ENCODE peak calls at places on chromosome 15, in four cellular contexts. U is GM12878, M is K562, E is SK-N-SH. Y is an unnamed sample.

GRCh38 chr15:90191795-90192494 is 9.2 kb upstream of the SEMA4B start:
- DNase-seq in U (peak), M (peak), E (peak), Y (no peak)

GRCh38 chr15:88542342-88542733 is 4.1 kb downstream of the DET1 start:
- DNase-seq in U (no peak), M (peak), E (no peak), Y (no peak)

GRCh38 chr15:33243393-33243792 is 48.9 kb upstream of the FMN1 start:
- DNase-seq in U (no peak), M (no peak), E (no peak), Y (no peak)

GRCh38 chr15:25055356-25056068 is 100.7 kb downstream of the SNRPN start:
- DNase-seq in U (no peak), M (no peak), E (no peak), Y (no peak)

GRCh38 chr15:94041731-94042130 is 189.6 kb upstream of the MCTP2 start:
- DNase-seq in U (no peak), M (no peak), E (no peak), Y (no peak)

GRCh38 chr15:84828433-84828908 is 11.3 kb downstream of the ALPK3 start:
- DNase-seq in U (no peak), M (no peak), E (no peak), Y (no peak)

GRCh38 chr15:41622901-41623300 is 37.3 kb upstream of the MGA start:
- DNase-seq in U (no peak), M (no peak), E (no peak), Y (no peak)

GRCh38 chr15:100516592-100517489 is 11.9 kb downstream of the CERS3 start:
- DNase-seq in U (no peak), M (no peak), E (no peak), Y (no peak)

DNA sequence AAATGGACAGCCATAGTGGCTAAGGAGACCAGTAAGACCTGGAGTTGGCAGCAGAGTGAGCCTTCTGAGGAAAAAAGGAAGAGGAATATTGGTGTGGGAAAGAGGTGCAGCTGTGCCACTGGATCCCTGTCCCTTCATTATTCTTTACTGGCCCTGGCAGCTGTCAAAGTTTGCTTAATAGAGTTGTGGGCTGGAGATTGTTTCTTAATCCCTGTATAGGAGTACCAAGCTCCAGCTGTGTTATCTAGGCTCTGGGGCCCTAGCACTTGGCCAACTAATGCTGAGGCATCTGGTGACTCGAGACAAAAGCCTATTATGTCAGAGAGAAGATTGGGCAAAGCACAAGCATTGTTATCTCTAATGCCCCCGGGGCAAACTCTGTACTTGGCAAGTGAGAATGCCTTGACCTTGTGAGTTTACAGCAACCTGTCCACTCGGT is 61.4 kb downstream of the ZNF609 start:
- DNase-seq in U (no peak), M (peak), E (peak), Y (no peak)
- TF ChIP-seq USF1 in U (no peak), M (no peak), E (no peak), Y (no peak)

GRCh38 chr15:51075364-51075763 is 19.3 kb downstream of the TNFAIP8L3 start:
- DNase-seq in U (no peak), M (no peak), E (no peak), Y (no peak)
- TF ChIP-seq USF1 in U (no peak), M (no peak), E (no peak), Y (no peak)

DNA sequence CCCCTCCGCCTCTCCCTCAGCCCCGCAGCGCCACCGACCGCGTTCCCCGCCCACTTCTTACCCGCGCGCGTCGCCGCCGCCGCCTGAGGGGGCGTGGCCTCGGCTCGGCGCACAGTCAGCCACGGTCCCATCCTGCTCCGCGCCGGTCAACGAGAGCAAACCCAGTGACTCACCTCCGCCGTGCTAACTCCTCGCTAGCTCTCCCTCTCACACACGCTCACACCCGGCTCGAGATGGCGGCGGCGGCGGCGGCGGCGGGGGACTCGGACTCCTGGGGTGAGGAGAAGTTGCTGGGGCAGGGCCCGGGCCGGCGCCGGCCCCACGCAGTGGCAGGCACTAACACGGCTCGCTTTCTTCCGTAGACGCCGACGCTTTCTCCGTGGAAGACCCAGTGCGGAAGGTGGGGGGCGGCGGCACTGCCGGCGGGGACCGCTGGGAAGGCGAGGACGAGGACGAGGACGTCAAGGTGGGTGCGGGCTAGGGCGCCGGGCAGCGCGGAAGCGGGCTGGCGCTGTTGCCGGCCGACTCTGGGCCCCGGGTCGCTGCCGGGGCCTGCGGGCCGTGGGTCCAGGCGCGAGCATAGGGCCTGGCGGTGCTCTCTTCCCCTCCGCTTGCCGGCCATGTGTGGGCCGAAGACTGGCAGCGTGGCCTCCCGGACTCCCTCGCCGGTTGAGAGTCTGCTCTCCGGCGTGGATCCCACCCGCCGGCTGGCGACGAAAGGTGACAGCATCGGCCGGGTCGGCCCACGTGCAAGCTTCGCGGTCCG is at the start of gene EIF3J:
- DNase-seq in U (peak), M (peak), E (peak), Y (peak)
- TF ChIP-seq USF1 in U (no peak), M (no peak), E (no peak), Y (peak)

DNA sequence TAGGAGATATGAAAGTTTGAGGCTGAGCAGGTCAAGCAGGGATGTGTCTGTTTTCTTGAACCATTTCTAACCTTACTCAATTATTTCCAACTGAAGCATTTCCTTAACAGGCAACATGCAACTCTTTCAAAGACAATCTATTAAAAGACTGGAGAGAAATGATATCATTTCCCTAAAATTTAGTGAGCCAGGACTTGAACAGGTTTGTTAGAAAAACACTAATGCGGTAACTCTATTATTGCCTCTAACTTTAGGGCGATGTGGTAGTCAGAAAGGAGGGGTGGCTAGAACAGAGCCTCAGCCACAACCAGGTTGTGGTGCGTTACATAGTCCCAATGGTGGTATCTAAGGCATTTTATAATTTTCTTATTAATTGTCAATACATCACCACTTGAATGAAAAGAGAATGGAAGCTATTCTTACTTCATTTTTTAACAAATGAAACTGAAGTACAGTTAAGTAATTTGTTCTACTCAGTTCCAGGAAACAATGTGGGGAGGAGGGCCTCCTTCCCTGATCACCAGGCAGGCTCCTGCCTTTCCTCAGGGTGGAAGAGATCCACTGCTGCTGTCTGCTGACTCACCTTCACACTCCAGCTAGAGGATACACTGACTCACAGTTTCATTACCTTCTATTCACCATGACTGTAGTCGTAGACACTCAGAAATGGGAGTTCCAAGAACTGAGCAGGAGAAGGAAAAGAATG is 22.8 kb downstream of the MYO1E start:
- DNase-seq in U (no peak), M (peak), E (peak), Y (no peak)
- TF ChIP-seq USF1 in U (no peak), M (no peak), E (no peak), Y (no peak)

GRCh38 chr15:38130200-38130567 is 122.5 kb upstream of the SPRED1 start:
- DNase-seq in U (peak), M (no peak), E (no peak), Y (no peak)

GRCh38 chr15:38128389-38128788 is 124.2 kb upstream of the SPRED1 start:
- DNase-seq in U (no peak), M (no peak), E (no peak), Y (no peak)

GRCh38 chr15:38130739-38131498 is 121.7 kb upstream of the SPRED1 start:
- DNase-seq in U (peak), M (peak), E (peak), Y (no peak)

GRCh38 chr15:38129531-38130199 is 123.0 kb upstream of the SPRED1 start:
- DNase-seq in U (peak), M (peak), E (peak), Y (no peak)

GRCh38 chr15:38127306-38127731 is 125.3 kb upstream of the SPRED1 start:
- DNase-seq in U (no peak), M (peak), E (no peak), Y (no peak)
- TF ChIP-seq USF1 in U (no peak), M (no peak), E (no peak), Y (no peak)

GRCh38 chr15:95162967-95163531 is 931.7 kb downstream of the MCTP2 start:
- DNase-seq in U (no peak), M (no peak), E (no peak), Y (no peak)

GRCh38 chr15:95162521-95162920 is 931.2 kb downstream of the MCTP2 start:
- DNase-seq in U (no peak), M (no peak), E (no peak), Y (no peak)

GRCh38 chr15:95160316-95160715 is 929.0 kb downstream of the MCTP2 start:
- DNase-seq in U (no peak), M (no peak), E (no peak), Y (no peak)

GRCh38 chr15:95162069-95162468 is 930.7 kb downstream of the MCTP2 start:
- DNase-seq in U (no peak), M (no peak), E (no peak), Y (no peak)
- TF ChIP-seq USF1 in U (no peak), M (no peak), E (no peak), Y (no peak)

DNA sequence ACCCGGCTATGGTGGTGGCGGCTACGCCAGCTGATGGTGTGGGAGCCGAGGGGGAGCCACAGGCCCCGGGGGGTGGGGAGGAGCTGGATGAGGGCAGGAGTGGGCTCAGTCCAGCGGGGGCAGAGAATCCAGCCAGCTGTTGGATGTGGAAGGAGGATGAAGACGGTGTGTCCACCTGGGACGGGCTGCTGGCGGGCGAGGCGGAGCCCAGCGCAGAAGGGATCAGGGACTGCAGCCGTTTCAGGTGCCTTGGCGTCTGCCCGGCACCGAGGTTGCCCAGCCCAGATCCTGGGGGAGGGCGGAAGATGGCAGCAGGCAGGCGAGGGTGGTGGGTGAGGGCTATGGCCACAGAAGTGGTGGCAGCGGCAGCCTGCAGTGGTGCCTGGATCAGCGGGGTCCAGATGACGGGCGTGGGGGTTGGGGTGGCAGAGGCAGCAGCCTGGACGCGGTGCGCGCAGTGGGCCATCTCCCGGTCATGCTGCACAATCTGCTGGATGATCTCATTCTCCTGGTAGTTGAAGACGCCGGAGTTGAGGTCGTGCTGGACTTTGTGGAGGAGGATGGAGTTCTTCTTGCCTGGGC is 45.3 kb downstream of the HCN4 start:
- DNase-seq in U (no peak), M (no peak), E (no peak), Y (no peak)
- TF ChIP-seq USF1 in U (no peak), M (no peak), E (no peak), Y (no peak)

GRCh38 chr15:48358681-48359152 is 27.5 kb downstream of the DUT start:
- DNase-seq in U (no peak), M (no peak), E (no peak), Y (no peak)
- TF ChIP-seq USF1 in U (no peak), M (no peak), E (no peak), Y (no peak)

GRCh38 chr15:97234841-97235240 is 725.7 kb upstream of the ARRDC4 start:
- DNase-seq in U (no peak), M (no peak), E (no peak), Y (no peak)

DNA sequence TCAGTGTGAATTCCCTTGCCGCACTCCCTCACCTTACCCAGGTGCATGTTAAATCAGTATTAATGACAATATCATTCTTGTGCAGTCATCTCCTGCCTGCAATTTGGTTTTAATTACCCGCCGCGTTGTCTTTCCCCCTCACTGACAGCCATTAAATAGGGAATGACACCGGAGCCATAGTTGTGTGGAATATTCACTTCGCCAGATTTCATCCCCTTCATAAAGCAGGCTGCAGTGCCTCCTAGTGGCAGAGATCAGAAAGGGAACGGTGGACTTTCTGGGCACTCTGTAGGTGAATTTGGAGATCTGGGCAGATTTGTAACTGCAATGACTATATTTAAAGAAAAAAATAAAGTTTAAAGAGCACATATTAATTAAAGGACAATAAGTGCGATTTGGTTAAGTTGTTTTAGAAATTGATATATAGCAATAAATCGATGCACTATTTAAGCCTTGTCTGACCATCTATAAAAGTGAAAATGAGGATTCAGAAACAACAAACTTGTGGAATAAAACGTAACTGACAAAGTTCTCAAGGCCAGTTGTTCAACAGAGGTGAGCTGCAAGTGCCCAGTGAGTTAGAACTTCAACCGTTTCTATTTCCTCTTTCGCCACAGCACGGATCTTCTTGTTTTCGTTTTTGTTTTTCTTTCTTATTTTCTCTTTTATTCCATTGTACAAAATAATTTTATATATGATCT is 725.1 kb upstream of the ARRDC4 start:
- DNase-seq in U (no peak), M (peak), E (peak), Y (peak)
- TF ChIP-seq USF1 in U (no peak), M (no peak), E (no peak), Y (no peak)